ENCODE peak calls at places on chromosomes 12 and 14, in six cellular contexts. O is heart right ventricle, K is sigmoid colon, L is GM12865, Z is astrocyte of the spinal cord, B is fibroblast of mammary gland. R is an unnamed sample.

GRCh38 chr12:92608418-92609091 is 94.2 kb upstream of the PLEKHG7 start:
- DNase-seq in O (peak), K (no peak), L (peak), Z (peak), B (peak), R (no peak)

GRCh38 chr14:65972891-65973290 is 513.3 kb upstream of the CCDC196 start:
- DNase-seq in O (no peak), K (no peak), L (no peak), Z (peak), B (peak), R (no peak)

GRCh38 chr12:28130625-28131598 is 59.3 kb upstream of the CCDC91 start:
- DNase-seq in O (peak), K (peak), L (no peak), Z (peak), B (peak), R (peak)

GRCh38 chr14:97878727-97879126 is 1081.5 kb downstream of the VRK1 start:
- DNase-seq in O (peak), K (peak), L (no peak), Z (peak), B (peak), R (peak)

GRCh38 chr14:57245941-57246340 is 22.8 kb downstream of the EXOC5 start:
- DNase-seq in O (no peak), K (no peak), L (no peak), Z (no peak), B (peak), R (no peak)

GRCh38 chr12:11805043-11805442 is 155.6 kb downstream of the ETV6 start:
- DNase-seq in O (no peak), K (no peak), L (no peak), Z (no peak), B (no peak), R (no peak)

GRCh38 chr12:124130717-124131670 is 158.0 kb downstream of the ZNF664 start:
- DNase-seq in O (no peak), K (no peak), L (peak), Z (peak), B (no peak), R (no peak)

GRCh38 chr12:83018063-83018462 is 331.4 kb downstream of the TMTC2 start:
- DNase-seq in O (no peak), K (no peak), L (no peak), Z (no peak), B (no peak), R (no peak)

GRCh38 chr14:73393375-73393774 is 65.0 kb downstream of the NUMB start:
- DNase-seq in O (no peak), K (no peak), L (no peak), Z (no peak), B (no peak), R (no peak)

GRCh38 chr12:59620326-59620725 is 24.5 kb downstream of the SLC16A7 start:
- DNase-seq in O (no peak), K (no peak), L (no peak), Z (no peak), B (peak), R (no peak)

GRCh38 chr14:49306152-49306751 is 279.9 kb downstream of the RPS29 start:
- DNase-seq in O (no peak), K (no peak), L (peak), Z (peak), B (peak), R (peak)

GRCh38 chr14:94113908-94114588 is 3.5 kb downstream of the IFI27 start:
- DNase-seq in O (no peak), K (peak), L (no peak), Z (peak), B (peak), R (no peak)

GRCh38 chr14:99138999-99139865 is 132.8 kb downstream of the BCL11B start:
- DNase-seq in O (no peak), K (peak), L (no peak), Z (no peak), B (no peak), R (no peak)

GRCh38 chr14:95046711-95047681 is 110.3 kb downstream of the DICER1 start:
- DNase-seq in O (no peak), K (peak), L (no peak), Z (no peak), B (no peak), R (no peak)

GRCh38 chr14:95233702-95234241 is 76.4 kb upstream of the DICER1 start:
- DNase-seq in O (peak), K (no peak), L (peak), Z (no peak), B (no peak), R (no peak)

GRCh38 chr14:50666772-50667490 is 1.2 kb downstream of the SAV1 start:
- DNase-seq in O (peak), K (peak), L (peak), Z (peak), B (peak), R (peak)

GRCh38 chr14:68741481-68741799 is 51.4 kb downstream of the ZFP36L1 start:
- DNase-seq in O (no peak), K (no peak), L (no peak), Z (no peak), B (no peak), R (no peak)

GRCh38 chr14:98099527-98099926 is 1172.5 kb downstream of the BCL11B start:
- DNase-seq in O (no peak), K (no peak), L (no peak), Z (no peak), B (no peak), R (no peak)

DNA sequence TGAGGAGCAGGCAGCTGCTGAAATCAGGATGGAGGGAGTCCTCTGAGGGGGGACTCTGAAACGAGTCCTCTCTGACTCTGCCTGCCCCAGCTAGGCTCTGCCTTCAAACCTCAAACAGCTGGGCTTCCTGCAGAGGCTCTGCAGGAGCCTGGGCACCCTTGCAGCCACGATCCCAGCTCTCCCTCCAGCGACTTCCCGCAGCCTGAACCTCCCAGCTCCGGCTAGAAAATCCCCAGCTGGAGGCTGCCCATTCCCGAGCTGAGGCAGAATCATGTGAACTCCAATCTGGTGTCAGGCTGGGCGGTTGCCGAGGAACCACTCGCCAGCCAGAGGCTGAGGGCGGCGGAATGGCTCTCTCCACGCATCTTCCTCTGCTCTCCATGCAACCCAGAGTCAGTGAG is at the start of gene GPR68:
- DNase-seq in O (peak), K (peak), L (no peak), Z (peak), B (peak), R (no peak)
- H3K4me3 ChIP-seq in O (no peak), K (no peak), L (peak), Z (peak), B (peak), R (no peak)

GRCh38 chr14:26163761-26164160 is 434.1 kb downstream of the NOVA1 start:
- DNase-seq in O (no peak), K (no peak), L (no peak), Z (peak), B (peak), R (peak)
- TF ChIP-seq CTCF in O (peak), K (no peak), L (no peak), Z (peak), B (peak), R (peak)

DNA sequence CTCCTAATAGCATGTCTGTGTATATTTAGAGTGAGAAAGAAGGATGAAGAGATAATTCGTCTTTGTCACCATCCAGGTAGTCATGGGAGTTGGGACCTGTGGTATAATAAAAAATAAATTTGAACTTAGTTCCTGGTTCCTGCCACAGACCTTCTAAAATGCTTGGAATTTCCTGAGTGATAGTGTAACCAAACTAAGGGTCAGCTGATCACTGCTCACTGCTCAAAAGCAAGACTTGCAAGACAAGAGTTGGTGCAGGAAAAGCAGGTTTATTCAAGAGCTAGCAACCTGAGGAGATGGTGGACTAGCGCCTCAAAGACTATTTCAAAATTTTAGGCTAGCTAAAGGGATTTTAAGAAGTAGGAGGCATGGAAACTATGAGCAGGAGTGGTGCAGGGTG is 19.1 kb downstream of the ANG start:
- DNase-seq in O (no peak), K (no peak), L (no peak), Z (no peak), B (no peak), R (no peak)
- H3K4me3 ChIP-seq in O (no peak), K (no peak), L (no peak), Z (no peak), B (no peak), R (no peak)

GRCh38 chr12:75289678-75290200 is 40.4 kb downstream of the CAPS2 start:
- DNase-seq in O (no peak), K (no peak), L (no peak), Z (peak), B (peak), R (peak)
- TF ChIP-seq CTCF in O (peak), K (no peak), L (no peak), Z (peak), B (peak), R (no peak)

DNA sequence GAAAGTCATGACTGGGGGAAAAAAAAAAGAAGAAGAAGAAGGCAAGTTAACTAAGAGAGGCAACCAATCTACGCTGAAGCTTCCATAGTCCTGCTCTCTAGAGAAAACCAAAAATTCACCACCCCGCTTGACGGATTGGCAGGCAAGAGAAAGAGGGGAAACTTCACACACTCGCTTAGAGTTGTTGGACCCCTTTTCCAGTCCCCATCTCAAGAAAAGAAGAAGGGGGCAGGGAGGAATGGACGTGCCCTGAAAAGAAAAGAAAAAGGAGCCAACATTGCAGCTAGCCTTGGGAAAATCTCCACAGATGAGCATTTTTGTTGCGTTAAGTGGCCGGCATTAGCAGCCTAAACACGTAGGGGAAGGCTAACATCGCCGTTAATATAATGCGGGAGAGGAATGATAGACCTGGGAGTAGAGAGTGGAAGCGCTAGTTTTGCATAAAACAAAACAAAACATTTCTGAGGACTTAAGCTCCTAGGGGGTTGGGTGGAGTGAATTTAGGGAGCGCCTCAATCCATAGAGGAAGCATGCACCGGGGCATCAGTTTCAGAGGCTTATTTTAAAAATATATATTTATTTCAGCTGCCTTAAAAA is 11.3 kb upstream of the FOXG1 start:
- DNase-seq in O (no peak), K (no peak), L (no peak), Z (no peak), B (no peak), R (no peak)
- H3K4me3 ChIP-seq in O (no peak), K (no peak), L (no peak), Z (no peak), B (no peak), R (peak)

GRCh38 chr12:107558816-107559382 is 126.7 kb upstream of the PWP1 start:
- DNase-seq in O (no peak), K (no peak), L (no peak), Z (no peak), B (no peak), R (no peak)

GRCh38 chr12:107557589-107558100 is 128.0 kb upstream of the PWP1 start:
- DNase-seq in O (no peak), K (no peak), L (no peak), Z (no peak), B (no peak), R (no peak)

GRCh38 chr12:107558141-107558815 is 127.3 kb upstream of the PWP1 start:
- DNase-seq in O (no peak), K (no peak), L (no peak), Z (no peak), B (no peak), R (no peak)

GRCh38 chr12:107560906-107561285 is 124.7 kb upstream of the PWP1 start:
- DNase-seq in O (no peak), K (no peak), L (no peak), Z (no peak), B (no peak), R (no peak)

DNA sequence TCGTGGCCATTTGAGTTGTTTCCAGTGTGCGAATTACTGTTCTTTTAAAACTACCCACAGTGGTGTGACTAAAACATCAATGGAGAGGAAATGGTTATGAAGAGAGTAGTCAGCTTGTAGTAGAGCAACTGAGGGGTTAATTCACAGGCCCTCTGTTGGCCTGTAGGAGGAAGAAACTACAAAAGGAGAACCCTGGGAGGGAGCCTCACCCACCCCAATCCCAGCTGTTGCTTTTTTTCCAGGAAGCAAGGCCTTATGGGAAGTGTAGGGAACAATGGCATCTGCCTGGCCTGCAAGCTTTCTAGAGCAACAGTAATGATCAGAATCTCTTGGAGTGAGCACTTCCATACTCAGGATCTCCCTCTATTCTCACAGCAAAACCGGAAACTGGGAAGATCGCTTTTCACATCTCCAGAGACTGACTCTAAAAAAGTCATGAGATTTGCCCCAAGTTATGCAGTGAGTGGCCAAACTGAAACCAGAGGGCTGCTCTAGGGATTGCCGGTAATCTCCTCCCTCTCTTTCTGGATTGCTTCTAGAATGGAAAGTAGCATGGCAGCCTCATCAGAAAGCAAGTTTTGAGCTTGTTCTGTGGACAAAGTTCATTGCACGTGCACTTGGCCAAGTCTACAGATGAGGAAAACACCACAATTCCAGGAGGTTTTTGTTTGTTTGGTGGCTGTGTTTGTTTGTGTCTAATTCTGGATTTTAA is 125.2 kb upstream of the PWP1 start:
- DNase-seq in O (no peak), K (no peak), L (no peak), Z (no peak), B (no peak), R (no peak)
- TF ChIP-seq CTCF in O (no peak), K (no peak), L (no peak), Z (no peak), B (no peak), R (no peak)

GRCh38 chr12:24562761-24563392 is 386.0 kb downstream of the BCAT1 start:
- DNase-seq in O (peak), K (no peak), L (no peak), Z (peak), B (peak), R (no peak)
- H3K4me3 ChIP-seq in O (peak), K (peak), L (no peak), Z (peak), B (peak), R (peak)

DNA sequence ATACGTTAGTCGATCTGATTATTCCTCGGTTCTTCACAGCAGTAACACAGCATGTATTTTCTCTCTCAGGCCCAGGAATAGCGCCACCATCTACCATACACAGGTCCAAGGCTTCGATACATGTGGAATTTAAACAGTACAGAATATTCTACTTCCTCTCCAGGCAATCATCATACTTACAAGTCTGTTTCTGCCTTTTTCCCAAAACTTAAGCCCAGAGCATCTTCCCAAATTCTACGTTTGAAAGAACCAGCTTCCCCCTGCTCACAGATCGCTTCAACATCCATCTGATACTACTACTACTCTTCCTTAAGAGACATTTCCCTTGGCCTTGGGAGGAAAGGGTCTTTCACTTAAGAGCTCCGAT is 626 bp downstream of the TXNDC16 start:
- DNase-seq in O (no peak), K (no peak), L (peak), Z (peak), B (peak), R (no peak)
- TF ChIP-seq CTCF in O (no peak), K (no peak), L (peak), Z (peak), B (peak), R (peak)